ENCODE peak calls at places on chromosome 1, in nine cellular contexts. K is CD4-positive, alpha-beta T cell; B is progenitor cell of endocrine pancreas; A is omental fat pad; J is fibroblast of mammary gland; R is RKO; S is M059J; Q is WERI-Rb-1; U is HCT116. I is an unnamed sample.

GRCh38 chr1:151990856-151991198 is 2.8 kb downstream of the S100A10 start:
- DNase-seq in K (no peak), B (no peak), A (no peak), J (peak), R (no peak), S (peak), Q (no peak), U (no peak), I (no peak)

GRCh38 chr1:70288171-70288570 is 66.4 kb downstream of the ANKRD13C start:
- DNase-seq in K (no peak), B (no peak), A (no peak), J (peak), R (no peak), S (no peak), Q (no peak), U (no peak), I (no peak)

GRCh38 chr1:109882288-109883245 is 28.1 kb upstream of the CSF1 start:
- DNase-seq in K (no peak), B (no peak), A (no peak), J (no peak), R (no peak), S (no peak), Q (no peak), U (no peak), I (no peak)

GRCh38 chr1:42148166-42148565 is 5.0 kb upstream of the GUCA2B start:
- DNase-seq in K (no peak), B (no peak), A (no peak), J (no peak), R (no peak), S (no peak), Q (no peak), U (no peak), I (no peak)

GRCh38 chr1:180239145-180240096 is 9.4 kb downstream of the LHX4 start:
- DNase-seq in K (no peak), B (no peak), A (no peak), J (no peak), R (no peak), S (no peak), Q (no peak), U (no peak), I (no peak)

GRCh38 chr1:88488277-88488676 is 195.8 kb upstream of the PKN2 start:
- DNase-seq in K (no peak), B (no peak), A (no peak), J (peak), R (peak), S (peak), Q (no peak), U (no peak), I (no peak)

GRCh38 chr1:22747021-22747734 is 36.5 kb downstream of the EPHB2 start:
- DNase-seq in K (no peak), B (no peak), A (no peak), J (peak), R (peak), S (peak), Q (no peak), U (no peak), I (no peak)

GRCh38 chr1:5222626-5223025 is 568.2 kb downstream of the AJAP1 start:
- DNase-seq in K (no peak), B (no peak), A (no peak), J (no peak), R (no peak), S (no peak), Q (no peak), U (no peak), I (no peak)

GRCh38 chr1:186633101-186633500 is 47.1 kb downstream of the PTGS2 start:
- DNase-seq in K (no peak), B (no peak), A (no peak), J (no peak), R (no peak), S (no peak), Q (no peak), U (no peak), I (no peak)

GRCh38 chr1:201732351-201732750 is 96.6 kb upstream of the IPO9 start:
- DNase-seq in K (no peak), B (no peak), A (no peak), J (peak), R (no peak), S (peak), Q (no peak), U (no peak), I (no peak)

GRCh38 chr1:218702808-218703207 is 357.7 kb downstream of the TGFB2 start:
- DNase-seq in K (no peak), B (no peak), A (no peak), J (no peak), R (no peak), S (no peak), Q (no peak), U (no peak), I (no peak)

GRCh38 chr1:184483101-184483813 is 96.4 kb downstream of the C1orf21 start:
- DNase-seq in K (no peak), B (no peak), A (no peak), J (peak), R (no peak), S (peak), Q (no peak), U (no peak), I (no peak)

GRCh38 chr1:42013881-42014470 is 95.3 kb upstream of the HIVEP3 start:
- DNase-seq in K (no peak), B (no peak), A (no peak), J (no peak), R (no peak), S (no peak), Q (no peak), U (no peak), I (no peak)

I was measured in type B pancreatic cell.